ENCODE peak calls at places on chromosome 11, in four cellular contexts. G, N, E and B are unnamed samples.

GRCh38 chr11:2593393-2593950 is 106.3 kb downstream of the KCNQ1OT1 start:
- DNase-seq in E (no peak), G (no peak), N (no peak), B (peak)

GRCh38 chr11:87391501-87391900 is 353.8 kb downstream of the TMEM135 start:
- DNase-seq in E (no peak), G (no peak), N (no peak), B (no peak)

GRCh38 chr11:32905028-32905667 is 12.5 kb downstream of the QSER1 start:
- DNase-seq in E (no peak), G (no peak), N (no peak), B (no peak)

GRCh38 chr11:35076201-35077100 is 62.5 kb upstream of the CD44 start:
- DNase-seq in G (no peak), E (no peak), N (no peak), B (no peak)

GRCh38 chr11:10762185-10762584 is 11.1 kb downstream of the CTR9 start:
- DNase-seq in E (no peak), G (no peak), N (no peak), B (no peak)

GRCh38 chr11:117231637-117232021 is 244 bp downstream of the PCSK7 start:
- DNase-seq in E (no peak), G (no peak), N (no peak), B (no peak)

GRCh38 chr11:88341852-88342251 is 4.3 kb upstream of the CTSC start:
- DNase-seq in E (no peak), G (no peak), N (no peak), B (no peak)

GRCh38 chr11:69854719-69855118 is 35.5 kb upstream of the FGF3 start:
- DNase-seq in E (no peak), G (no peak), N (no peak), B (no peak)

GRCh38 chr11:33045551-33046255 is 6.3 kb downstream of the TCP11L1 start:
- DNase-seq in N (no peak), G (no peak), E (no peak), B (no peak)

GRCh38 chr11:95301497-95301896 is 70.5 kb upstream of the SESN3 start:
- DNase-seq in N (no peak), G (no peak), E (no peak), B (no peak)

GRCh38 chr11:93587858-93588581 is 44.8 kb upstream of the SMCO4 start:
- DNase-seq in G (no peak), E (no peak), N (no peak), B (no peak)

GRCh38 chr11:129814244-129814992 is 1.2 kb upstream of the TMEM45B start:
- DNase-seq in G (peak), N (peak), E (no peak), B (no peak)

GRCh38 chr11:33703234-33703633 is 2.6 kb upstream of the C11orf91 start:
- DNase-seq in G (no peak), E (no peak), N (no peak), B (no peak)

GRCh38 chr11:61675826-61676225 is 4.4 kb upstream of the DAGLA start:
- DNase-seq in G (no peak), E (no peak), N (no peak), B (no peak)

GRCh38 chr11:47593934-47594855 is at the start of gene C1QTNF4:
- DNase-seq in E (peak), G (no peak), N (no peak), B (no peak)

GRCh38 chr11:115111066-115111465 is 393.1 kb downstream of the CADM1 start:
- DNase-seq in N (no peak), G (no peak), E (no peak), B (no peak)

GRCh38 chr11:79864882-79865281 is 424.1 kb upstream of the TENM4 start:
- DNase-seq in G (no peak), N (no peak), E (no peak), B (no peak)

GRCh38 chr11:112182867-112183266 is 7.6 kb downstream of the BCO2 start:
- DNase-seq in G (no peak), N (no peak), E (no peak), B (no peak)

GRCh38 chr11:64752106-64752970 is 7.4 kb downstream of the PYGM start:
- DNase-seq in E (no peak), N (no peak), G (no peak), B (no peak)

GRCh38 chr11:130533113-130533803 is 84.8 kb downstream of the ADAMTS15 start:
- DNase-seq in E (no peak), G (no peak), N (no peak), B (no peak)

GRCh38 chr11:620935-621814 is 3.6 kb downstream of the CDHR5 start:
- DNase-seq in E (no peak), N (no peak), G (no peak), B (no peak)

GRCh38 chr11:60378359-60378758 is at the start of gene MS4A7:
- DNase-seq in N (no peak), G (no peak), E (no peak), B (peak)

GRCh38 chr11:79417069-79417920 is 23.5 kb downstream of the TENM4 start:
- DNase-seq in N (no peak), G (no peak), E (no peak), B (no peak)

GRCh38 chr11:65298131-65298535 is 16.5 kb upstream of the CDC42EP2 start:
- DNase-seq in E (no peak), G (no peak), N (no peak), B (no peak)

GRCh38 chr11:128207861-128208321 is 379.5 kb downstream of the ETS1 start:
- DNase-seq in E (no peak), G (no peak), N (no peak), B (no peak)

GRCh38 chr11:6656936-6657335 is 1.3 kb upstream of the DCHS1 start:
- DNase-seq in E (no peak), N (no peak), G (no peak), B (no peak)

GRCh38 chr11:121265586-121265985 is 27.0 kb upstream of the SC5D start:
- DNase-seq in E (no peak), N (no peak), G (no peak), B (no peak)

GRCh38 chr11:124946735-124947141 is 7.3 kb upstream of the CCDC15 start:
- DNase-seq in G (no peak), E (no peak), N (no peak), B (no peak)